ENCODE peak calls at places on chromosomes 13 and 19, in six cellular contexts. One of them, this sample, is unnamed.

GRCh38 chr13:33859691-33860303 is 41.8 kb downstream of the RFC3 start:
- DNase-seq in fibroblast of lung: peak; percentile 4
- DNase-seq in heart left ventricle: no peak
- DNase-seq in psoas muscle: no peak
- DNase-seq in prostate gland: no peak
- DNase-seq in endothelial cell: no peak
- DNase-seq in this sample: no peak

GRCh38 chr19:16002380-16002779 is 53.6 kb downstream of the OR10H4 start:
- DNase-seq in psoas muscle: no peak
- DNase-seq in endothelial cell: no peak
- DNase-seq in fibroblast of lung: no peak
- DNase-seq in prostate gland: no peak
- DNase-seq in heart left ventricle: no peak
- DNase-seq in this sample: no peak

GRCh38 chr19:48678201-48678600 is 5.4 kb upstream of the NTN5 start:
- DNase-seq in fibroblast of lung: no peak
- DNase-seq in endothelial cell: no peak
- DNase-seq in psoas muscle: no peak
- DNase-seq in prostate gland: no peak
- DNase-seq in heart left ventricle: no peak
- DNase-seq in this sample: no peak

GRCh38 chr13:51000058-51000457 is 90.5 kb downstream of the RNASEH2B start:
- DNase-seq in psoas muscle: no peak
- DNase-seq in endothelial cell: no peak
- DNase-seq in fibroblast of lung: peak; percentile 21
- DNase-seq in prostate gland: no peak
- DNase-seq in heart left ventricle: no peak
- DNase-seq in this sample: no peak

GRCh38 chr19:19656451-19657396 is 6.8 kb downstream of the ATP13A1 start:
- DNase-seq in endothelial cell: no peak
- DNase-seq in psoas muscle: no peak
- DNase-seq in heart left ventricle: no peak
- DNase-seq in fibroblast of lung: no peak
- DNase-seq in prostate gland: no peak
- DNase-seq in this sample: no peak

GRCh38 chr13:76463314-76463713 is 422.9 kb downstream of the KCTD12 start:
- DNase-seq in heart left ventricle: no peak
- DNase-seq in endothelial cell: no peak
- DNase-seq in fibroblast of lung: no peak
- DNase-seq in prostate gland: no peak
- DNase-seq in psoas muscle: no peak
- DNase-seq in this sample: no peak

GRCh38 chr13:112464720-112465119 is 88.6 kb downstream of the SPACA7 start:
- DNase-seq in prostate gland: no peak
- DNase-seq in psoas muscle: no peak
- DNase-seq in fibroblast of lung: no peak
- DNase-seq in endothelial cell: no peak
- DNase-seq in heart left ventricle: no peak
- DNase-seq in this sample: no peak

GRCh38 chr19:46124638-46125115 is at the start of gene IGFL3:
- DNase-seq in fibroblast of lung: peak; percentile 94
- DNase-seq in heart left ventricle: no peak
- DNase-seq in psoas muscle: no peak
- DNase-seq in endothelial cell: no peak
- DNase-seq in prostate gland: no peak
- DNase-seq in this sample: no peak

GRCh38 chr13:58598241-58598640 is 966.7 kb downstream of the PCDH17 start:
- DNase-seq in endothelial cell: no peak
- DNase-seq in heart left ventricle: no peak
- DNase-seq in fibroblast of lung: peak; percentile 5
- DNase-seq in psoas muscle: no peak
- DNase-seq in prostate gland: no peak
- DNase-seq in this sample: no peak

GRCh38 chr13:67120872-67121531 is 109.1 kb downstream of the PCDH9 start:
- DNase-seq in endothelial cell: no peak
- DNase-seq in heart left ventricle: no peak
- DNase-seq in fibroblast of lung: peak; percentile 39
- DNase-seq in prostate gland: no peak
- DNase-seq in psoas muscle: no peak
- DNase-seq in this sample: no peak

GRCh38 chr13:43414111-43414510 is 372.7 kb downstream of the ENOX1 start:
- DNase-seq in fibroblast of lung: no peak
- DNase-seq in psoas muscle: no peak
- DNase-seq in prostate gland: no peak
- DNase-seq in endothelial cell: no peak
- DNase-seq in heart left ventricle: no peak
- DNase-seq in this sample: no peak

GRCh38 chr19:10193666-10194499 is 870 bp downstream of the DNMT1 start:
- DNase-seq in fibroblast of lung: peak; percentile 67
- DNase-seq in endothelial cell: peak; percentile 22
- DNase-seq in psoas muscle: no peak
- DNase-seq in heart left ventricle: no peak
- DNase-seq in prostate gland: no peak
- DNase-seq in this sample: no peak

GRCh38 chr13:73372691-73373627 is 314.2 kb downstream of the KLF5 start:
- DNase-seq in prostate gland: no peak
- DNase-seq in heart left ventricle: no peak
- DNase-seq in psoas muscle: no peak
- DNase-seq in fibroblast of lung: no peak
- DNase-seq in endothelial cell: no peak
- DNase-seq in this sample: no peak

GRCh38 chr19:6501740-6502648 is at the start of gene TUBB4A:
- DNase-seq in heart left ventricle: peak; percentile 71
- DNase-seq in endothelial cell: peak; percentile 23
- DNase-seq in psoas muscle: peak; percentile 40
- DNase-seq in prostate gland: no peak
- DNase-seq in fibroblast of lung: no peak
- DNase-seq in this sample: no peak

GRCh38 chr13:45807520-45808099 is 43.9 kb downstream of the SIAH3 start:
- DNase-seq in endothelial cell: peak; percentile 55
- DNase-seq in psoas muscle: no peak
- DNase-seq in prostate gland: peak; percentile 28
- DNase-seq in fibroblast of lung: peak; percentile 42
- DNase-seq in heart left ventricle: no peak
- DNase-seq in this sample: no peak
- TF ChIP-seq CTCF in endothelial cell: peak; percentile 25
- TF ChIP-seq CTCF in psoas muscle: peak; percentile 66
- TF ChIP-seq CTCF in prostate gland: peak; percentile 38
- TF ChIP-seq CTCF in fibroblast of lung: peak; percentile 64
- TF ChIP-seq CTCF in heart left ventricle: peak; percentile 50
- TF ChIP-seq CTCF in this sample: no peak

GRCh38 chr13:32228330-32229041 is 86.7 kb downstream of the ZAR1L start:
- DNase-seq in endothelial cell: no peak
- DNase-seq in prostate gland: no peak
- DNase-seq in fibroblast of lung: peak; percentile 76
- DNase-seq in heart left ventricle: no peak
- DNase-seq in psoas muscle: no peak
- DNase-seq in this sample: no peak
- TF ChIP-seq CTCF in endothelial cell: no peak
- TF ChIP-seq CTCF in prostate gland: no peak
- TF ChIP-seq CTCF in fibroblast of lung: no peak
- TF ChIP-seq CTCF in heart left ventricle: no peak
- TF ChIP-seq CTCF in psoas muscle: no peak
- TF ChIP-seq CTCF in this sample: no peak

DNA sequence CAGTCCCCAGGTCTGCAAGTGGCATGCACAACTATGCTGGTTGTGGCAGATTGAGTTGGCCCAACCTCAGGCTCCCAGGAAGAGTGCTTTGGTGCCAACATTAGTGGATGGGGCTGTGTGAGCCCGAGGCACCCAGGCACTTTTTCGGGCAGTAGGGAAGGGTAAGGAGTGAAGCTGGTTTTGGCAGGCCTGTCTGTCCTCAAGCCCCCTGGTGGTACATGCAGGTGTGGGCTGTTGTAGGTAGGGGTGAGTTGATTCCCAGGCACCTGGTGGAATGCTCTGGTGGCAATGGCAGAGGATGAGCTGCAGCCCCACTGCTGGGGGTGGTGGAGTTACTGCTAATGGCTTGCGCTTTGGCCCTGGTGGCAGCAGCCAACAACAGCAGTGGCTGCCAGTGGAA is 723.7 kb upstream of the SLITRK1 start:
- DNase-seq in fibroblast of lung: no peak
- DNase-seq in psoas muscle: no peak
- DNase-seq in prostate gland: no peak
- DNase-seq in heart left ventricle: no peak
- DNase-seq in endothelial cell: no peak
- DNase-seq in this sample: no peak
- TF ChIP-seq CTCF in fibroblast of lung: no peak
- TF ChIP-seq CTCF in psoas muscle: no peak
- TF ChIP-seq CTCF in prostate gland: no peak
- TF ChIP-seq CTCF in heart left ventricle: no peak
- TF ChIP-seq CTCF in endothelial cell: peak; percentile 23
- TF ChIP-seq CTCF in this sample: no peak

GRCh38 chr19:41533691-41534090 is 42.3 kb upstream of the CEACAM21 start:
- DNase-seq in endothelial cell: no peak
- DNase-seq in psoas muscle: no peak
- DNase-seq in prostate gland: no peak
- DNase-seq in fibroblast of lung: no peak
- DNase-seq in heart left ventricle: no peak
- DNase-seq in this sample: no peak
- TF ChIP-seq CTCF in endothelial cell: no peak
- TF ChIP-seq CTCF in psoas muscle: no peak
- TF ChIP-seq CTCF in prostate gland: no peak
- TF ChIP-seq CTCF in fibroblast of lung: no peak
- TF ChIP-seq CTCF in heart left ventricle: no peak
- TF ChIP-seq CTCF in this sample: no peak

DNA sequence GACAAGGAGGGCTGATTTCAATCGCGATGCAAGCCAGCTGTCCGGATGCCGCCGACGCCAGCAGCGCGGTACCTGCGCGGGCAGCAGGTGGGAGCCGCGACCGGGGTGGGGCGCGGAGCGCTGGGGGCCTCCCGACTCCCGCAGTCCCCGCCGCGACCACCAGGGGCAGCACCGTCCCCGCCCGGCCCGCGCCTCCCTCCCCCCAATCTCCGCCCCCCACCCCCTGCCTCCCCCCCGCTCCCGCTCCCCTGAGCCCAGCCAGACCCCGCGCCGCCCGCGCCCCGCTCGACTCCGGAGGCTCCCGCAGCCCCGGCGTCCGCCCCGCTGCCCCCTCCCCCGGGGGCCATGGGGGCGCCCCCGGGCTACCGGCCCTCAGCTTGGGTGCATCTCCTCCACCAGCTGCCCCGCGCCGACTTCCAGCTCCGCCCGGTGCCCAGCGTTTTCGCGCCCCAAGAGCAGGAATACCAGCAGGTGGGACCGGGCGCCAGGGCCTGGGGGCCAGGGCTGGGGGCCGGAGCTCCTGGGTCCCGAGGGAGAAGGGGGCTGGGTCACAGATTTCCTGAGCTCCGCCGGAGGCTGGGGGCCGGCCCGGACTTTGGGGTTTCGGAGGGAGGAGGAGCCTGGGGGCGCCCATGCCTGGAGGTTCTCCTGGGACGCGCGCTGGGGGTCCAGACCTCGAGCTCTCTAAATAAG is at the start of gene TTYH1:
- DNase-seq in fibroblast of lung: no peak
- DNase-seq in endothelial cell: peak; percentile 44
- DNase-seq in prostate gland: no peak
- DNase-seq in heart left ventricle: no peak
- DNase-seq in psoas muscle: no peak
- DNase-seq in this sample: peak; percentile 41
- TF ChIP-seq CTCF in fibroblast of lung: no peak
- TF ChIP-seq CTCF in endothelial cell: peak; percentile 90
- TF ChIP-seq CTCF in prostate gland: peak; percentile 17
- TF ChIP-seq CTCF in heart left ventricle: peak; percentile 18
- TF ChIP-seq CTCF in psoas muscle: peak; percentile 14
- TF ChIP-seq CTCF in this sample: peak; percentile 54

GRCh38 chr13:30308548-30308947 is 1.2 kb upstream of the KATNAL1 start:
- DNase-seq in prostate gland: no peak
- DNase-seq in endothelial cell: no peak
- DNase-seq in fibroblast of lung: peak; percentile 62
- DNase-seq in heart left ventricle: no peak
- DNase-seq in psoas muscle: no peak
- DNase-seq in this sample: no peak

GRCh38 chr13:30307966-30308290 is 577 bp upstream of the KATNAL1 start:
- DNase-seq in fibroblast of lung: no peak
- DNase-seq in heart left ventricle: no peak
- DNase-seq in psoas muscle: no peak
- DNase-seq in prostate gland: no peak
- DNase-seq in endothelial cell: no peak
- DNase-seq in this sample: no peak

GRCh38 chr13:30306762-30307193 is 573 bp downstream of the KATNAL1 start:
- DNase-seq in fibroblast of lung: peak; percentile 87
- DNase-seq in prostate gland: peak; percentile 93
- DNase-seq in endothelial cell: peak; percentile 94
- DNase-seq in psoas muscle: peak; percentile 93
- DNase-seq in heart left ventricle: peak; percentile 95
- DNase-seq in this sample: peak; percentile 82

GRCh38 chr13:30305456-30305855 is 1.9 kb downstream of the KATNAL1 start:
- DNase-seq in heart left ventricle: no peak
- DNase-seq in psoas muscle: no peak
- DNase-seq in endothelial cell: no peak
- DNase-seq in fibroblast of lung: no peak
- DNase-seq in prostate gland: no peak
- DNase-seq in this sample: no peak

GRCh38 chr13:30307194-30307965 is at the start of gene KATNAL1:
- DNase-seq in heart left ventricle: peak; percentile 88
- DNase-seq in endothelial cell: peak; percentile 62
- DNase-seq in prostate gland: peak; percentile 61
- DNase-seq in fibroblast of lung: peak; percentile 66
- DNase-seq in psoas muscle: peak; percentile 81
- DNase-seq in this sample: peak; percentile 70
- TF ChIP-seq CTCF in heart left ventricle: no peak
- TF ChIP-seq CTCF in endothelial cell: no peak
- TF ChIP-seq CTCF in prostate gland: no peak
- TF ChIP-seq CTCF in fibroblast of lung: no peak
- TF ChIP-seq CTCF in psoas muscle: no peak
- TF ChIP-seq CTCF in this sample: no peak

GRCh38 chr19:17424743-17425365 is 5.0 kb downstream of the MVB12A start:
- DNase-seq in prostate gland: no peak
- DNase-seq in heart left ventricle: no peak
- DNase-seq in fibroblast of lung: peak; percentile 36
- DNase-seq in psoas muscle: peak; percentile 34
- DNase-seq in endothelial cell: peak; percentile 80
- DNase-seq in this sample: no peak
- TF ChIP-seq CTCF in prostate gland: no peak
- TF ChIP-seq CTCF in heart left ventricle: peak; percentile 22
- TF ChIP-seq CTCF in fibroblast of lung: peak; percentile 52
- TF ChIP-seq CTCF in psoas muscle: no peak
- TF ChIP-seq CTCF in endothelial cell: no peak
- TF ChIP-seq CTCF in this sample: no peak

This sample was measured in natural killer cell.